ENCODE peak calls at places on chromosomes 13 and 19, in ten cellular contexts. O is endodermal cell, B is tibial artery, T is cardiac muscle cell, V is ovary, X is thyroid gland, N is body of pancreas, C is GM23248, G is neural progenitor cell, J is hepatocyte. U is an unnamed sample.

GRCh38 chr13:113976711-113977684 is 3.1 kb upstream of the C13orf46 start:
- DNase-seq in O (no peak), B (no peak), T (peak; percentile 84), V (no peak), X (peak; percentile 66), N (no peak), C (peak; percentile 85), G (no peak), J (no peak), U (no peak)

GRCh38 chr13:36834299-36834698 is 15.3 kb downstream of the RFXAP start:
- DNase-seq in O (no peak), B (no peak), T (no peak), V (no peak), X (no peak), N (no peak), C (peak; percentile 58), G (no peak), J (no peak), U (no peak)

GRCh38 chr13:25847145-25847544 is 204.7 kb downstream of the SHISA2 start:
- DNase-seq in O (no peak), B (no peak), T (no peak), V (no peak), X (no peak), N (no peak), C (no peak), G (no peak), J (no peak), U (no peak)

GRCh38 chr19:45103625-45104319 is 10.8 kb downstream of the PPP1R37 start:
- DNase-seq in O (peak; percentile 60), B (no peak), T (no peak), V (no peak), X (peak; percentile 68), N (peak; percentile 55), C (no peak), G (peak; percentile 94), J (peak; percentile 81), U (no peak)

GRCh38 chr19:54152267-54152666 is 7.3 kb downstream of the LENG1 start:
- DNase-seq in O (no peak), B (no peak), T (no peak), V (no peak), X (no peak), N (no peak), C (no peak), G (no peak), J (no peak), U (no peak)

GRCh38 chr13:114049026-114049425 is 75.2 kb upstream of the C13orf46 start:
- DNase-seq in O (no peak), B (no peak), T (no peak), V (no peak), X (no peak), N (no peak), C (no peak), G (no peak), J (no peak), U (peak; percentile 55)

GRCh38 chr13:106997219-106997618 is 429.3 kb upstream of the ARGLU1 start:
- DNase-seq in O (no peak), B (no peak), T (no peak), V (no peak), X (no peak), N (no peak), C (no peak), G (no peak), J (no peak), U (no peak)

GRCh38 chr19:42563352-42564210 is 31.1 kb downstream of the CEACAM8 start:
- DNase-seq in O (peak; percentile 79), B (no peak), T (peak; percentile 60), V (no peak), X (peak; percentile 36), N (peak; percentile 45), C (peak; percentile 71), G (peak; percentile 71), J (peak; percentile 74), U (peak; percentile 17)

GRCh38 chr19:46727757-46728156 is 10.8 kb upstream of the PRKD2 start:
- DNase-seq in O (no peak), B (no peak), T (no peak), V (no peak), X (no peak), N (no peak), C (no peak), G (no peak), J (no peak), U (no peak)

GRCh38 chr13:29801737-29802305 is 48.6 kb downstream of the UBL3 start:
- DNase-seq in O (peak; percentile 46), B (no peak), T (peak; percentile 25), V (no peak), X (no peak), N (no peak), C (peak; percentile 28), G (no peak), J (no peak), U (no peak)

GRCh38 chr13:51848674-51849073 is 3.7 kb upstream of the TMEM272 start:
- DNase-seq in O (no peak), B (no peak), T (peak; percentile 18), V (no peak), X (no peak), N (no peak), C (peak; percentile 43), G (no peak), J (no peak), U (no peak)

GRCh38 chr13:95115525-95115924 is 185.7 kb downstream of the ABCC4 start:
- DNase-seq in O (no peak), B (no peak), T (no peak), V (no peak), X (no peak), N (no peak), C (no peak), G (no peak), J (peak; percentile 61), U (no peak)

GRCh38 chr19:5345895-5346386 is 5.3 kb upstream of the PTPRS start:
- DNase-seq in O (peak; percentile 56), B (no peak), T (peak; percentile 85), V (no peak), X (no peak), N (no peak), C (peak; percentile 70), G (no peak), J (no peak), U (no peak)

GRCh38 chr19:56321254-56321980 is 6.8 kb upstream of the ZSCAN5A start:
- DNase-seq in O (no peak), B (no peak), T (no peak), V (no peak), X (no peak), N (no peak), C (no peak), G (no peak), J (no peak), U (no peak)

GRCh38 chr19:21789761-21790160 is 22.4 kb upstream of the ZNF100 start:
- DNase-seq in O (no peak), B (no peak), T (no peak), V (no peak), X (no peak), N (no peak), C (no peak), G (no peak), J (no peak), U (no peak)

DNA sequence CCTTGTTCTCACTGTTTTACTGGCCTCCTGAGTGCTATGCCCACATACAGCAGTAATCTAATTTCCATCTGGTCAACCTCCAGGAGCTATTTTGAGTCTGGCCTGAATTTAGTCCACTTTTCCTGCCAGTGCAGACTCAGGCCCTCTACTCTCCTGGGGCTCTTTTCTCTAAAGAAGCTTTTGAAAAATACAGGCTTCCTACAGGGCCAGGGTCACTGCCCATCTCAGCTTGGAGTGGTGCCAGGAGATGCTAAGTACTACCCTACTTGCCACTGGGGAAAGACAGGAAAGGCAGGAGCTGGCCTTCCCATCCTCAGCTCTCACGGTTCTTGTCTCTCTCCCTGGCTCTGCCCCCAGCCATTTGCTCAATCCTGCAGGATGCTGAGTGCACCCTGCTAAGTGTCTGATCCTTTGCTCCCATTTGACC is 101.7 kb upstream of the SERP2 start:
- DNase-seq in O (no peak), B (peak; percentile 69), T (no peak), V (no peak), X (no peak), N (peak; percentile 13), C (no peak), G (no peak), J (no peak), U (no peak)
- H3K4me1 ChIP-seq in O (no peaks in the 10 kb centered on the region), B (peaks cover 9% of the 10 kb centered on the region), T (peaks cover 37% of the 10 kb centered on the region), V (peaks cover 8% of the 10 kb centered on the region), X (peaks cover 40% of the 10 kb centered on the region), N (no peaks in the 10 kb centered on the region), C (peaks cover 40% of the 10 kb centered on the region), G (no peaks in the 10 kb centered on the region), J (peaks cover 32% of the 10 kb centered on the region), U (peaks cover 15% of the 10 kb centered on the region)

DNA sequence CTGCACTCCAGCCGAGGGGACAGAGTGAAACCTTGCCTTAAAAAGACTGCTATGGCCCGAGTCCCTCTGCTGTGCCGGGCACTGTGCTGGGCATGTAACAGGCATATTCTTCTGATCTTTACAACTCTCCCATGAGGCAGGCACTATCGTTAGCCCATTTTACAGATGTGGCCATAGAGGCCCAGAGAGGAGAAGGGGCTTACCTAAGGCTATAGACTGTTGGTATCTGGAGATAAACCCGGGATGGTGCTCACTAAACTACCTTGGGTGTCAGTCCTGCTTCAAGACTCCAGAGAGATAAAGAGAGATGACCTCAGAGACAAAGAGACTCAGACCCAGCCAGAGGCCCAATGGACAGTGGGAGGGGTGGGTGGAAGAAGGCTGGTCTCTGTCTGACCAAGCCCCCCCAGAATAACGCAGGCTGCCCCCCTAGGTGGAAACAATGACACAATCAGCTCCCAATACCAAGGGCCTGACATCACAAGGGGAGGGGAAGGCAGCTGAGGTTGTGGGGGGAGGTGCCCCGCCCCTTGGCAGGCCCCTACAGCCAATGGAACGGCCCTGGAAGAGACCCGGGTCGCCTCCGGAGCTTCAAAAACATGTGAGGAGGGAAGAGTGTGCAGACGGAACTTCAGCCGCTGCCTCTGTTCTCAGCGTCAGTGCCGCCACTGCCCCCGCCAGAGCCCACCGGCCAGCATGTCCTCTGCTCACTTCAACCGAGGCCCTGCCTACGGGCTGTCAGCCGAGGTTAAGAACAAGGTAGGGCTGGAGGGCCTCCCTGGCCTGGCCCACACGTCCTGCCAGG is at the start of gene CNN1:
- DNase-seq in O (peak; percentile 93), B (peak; percentile 85), T (peak; percentile 84), V (peak; percentile 86), X (no peak), N (no peak), C (peak; percentile 77), G (peak; percentile 72), J (peak; percentile 80), U (no peak)
- H3K4me1 ChIP-seq in O (peaks cover 4% of the 10 kb centered on the region), B (no peaks in the 10 kb centered on the region), T (peaks cover 11% of the 10 kb centered on the region), V (peaks cover 4% of the 10 kb centered on the region), X (peaks cover 5% of the 10 kb centered on the region), N (peaks cover 15% of the 10 kb centered on the region), C (peaks cover 14% of the 10 kb centered on the region), G (peaks cover 19% of the 10 kb centered on the region), J (peaks cover 17% of the 10 kb centered on the region), U (peaks cover 5% of the 10 kb centered on the region)

DNA sequence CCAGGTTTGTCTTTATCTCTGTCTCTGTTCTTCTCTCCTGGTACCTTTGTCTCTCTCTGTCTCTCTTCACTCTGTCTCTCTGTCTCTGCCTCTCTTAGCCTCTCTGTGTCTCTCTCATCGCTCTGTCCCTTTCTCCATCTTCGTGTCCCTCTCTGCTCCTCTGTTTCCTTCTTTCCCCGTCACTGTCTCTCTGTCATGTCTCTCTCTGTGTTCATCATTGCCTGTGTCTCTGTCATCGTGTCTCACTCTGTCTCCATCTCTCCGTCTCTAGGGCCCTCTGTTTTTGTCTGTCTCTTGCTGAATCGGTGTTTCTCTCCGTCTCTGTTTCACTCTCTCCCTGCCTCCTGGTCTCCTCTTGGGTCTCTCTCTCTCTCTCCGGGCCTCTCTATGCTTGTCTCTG is 2.9 kb upstream of the KCNN4 start:
- DNase-seq in O (no peak), B (no peak), T (no peak), V (no peak), X (no peak), N (no peak), C (no peak), G (no peak), J (no peak), U (no peak)
- H3K4me1 ChIP-seq in O (no peaks in the 10 kb centered on the region), B (no peaks in the 10 kb centered on the region), T (no peaks in the 10 kb centered on the region), V (no peaks in the 10 kb centered on the region), X (no peaks in the 10 kb centered on the region), N (no peaks in the 10 kb centered on the region), C (peaks cover 34% of the 10 kb centered on the region), G (no peaks in the 10 kb centered on the region), J (no peaks in the 10 kb centered on the region), U (peaks cover 27% of the 10 kb centered on the region)

GRCh38 chr19:2233601-2234280 is 2.4 kb downstream of the PLEKHJ1 start:
- DNase-seq in O (no peak), B (no peak), T (no peak), V (no peak), X (no peak), N (no peak), C (no peak), G (no peak), J (no peak), U (no peak)
- H3K4me1 ChIP-seq in O (peaks cover 3% of the 10 kb centered on the region), B (no peaks in the 10 kb centered on the region), T (peaks cover 12% of the 10 kb centered on the region), V (peaks cover 12% of the 10 kb centered on the region), X (peaks cover 36% of the 10 kb centered on the region), N (peaks cover 43% of the 10 kb centered on the region), C (peaks cover 14% of the 10 kb centered on the region), G (peaks cover 21% of the 10 kb centered on the region), J (peaks cover 27% of the 10 kb centered on the region), U (peaks cover 22% of the 10 kb centered on the region)